ENCODE peak calls at places on chromosome 12, in five cellular contexts. One of them, this sample, is unnamed.

GRCh38 chr12:32003654-32004053 is 44.4 kb downstream of the RESF1 start:
- DNase-seq in uterus: no peak
- DNase-seq in body of pancreas: no peak
- DNase-seq in anterior cingulate cortex: no peak
- DNase-seq in CD8-positive, alpha-beta T cell: no peak
- DNase-seq in this sample: no peak

GRCh38 chr12:109544955-109545531 is 28.3 kb downstream of the MMAB start:
- DNase-seq in uterus: no peak
- DNase-seq in body of pancreas: no peak
- DNase-seq in anterior cingulate cortex: no peak
- DNase-seq in CD8-positive, alpha-beta T cell: no peak
- DNase-seq in this sample: peak

GRCh38 chr12:2811791-2812190 is 677 bp upstream of the ITFG2 start:
- DNase-seq in uterus: no peak
- DNase-seq in body of pancreas: no peak
- DNase-seq in anterior cingulate cortex: no peak
- DNase-seq in CD8-positive, alpha-beta T cell: no peak
- DNase-seq in this sample: no peak

GRCh38 chr12:94616217-94616729 is 34.1 kb downstream of the TMCC3 start:
- DNase-seq in uterus: no peak
- DNase-seq in body of pancreas: no peak
- DNase-seq in anterior cingulate cortex: peak
- DNase-seq in CD8-positive, alpha-beta T cell: no peak
- DNase-seq in this sample: no peak

GRCh38 chr12:103676863-103677262 is 89.8 kb downstream of the STAB2 start:
- DNase-seq in uterus: no peak
- DNase-seq in body of pancreas: no peak
- DNase-seq in anterior cingulate cortex: no peak
- DNase-seq in CD8-positive, alpha-beta T cell: no peak
- DNase-seq in this sample: no peak

GRCh38 chr12:129762436-129762835 is 141.4 kb downstream of the TMEM132D start:
- DNase-seq in uterus: no peak
- DNase-seq in body of pancreas: no peak
- DNase-seq in anterior cingulate cortex: no peak
- DNase-seq in CD8-positive, alpha-beta T cell: no peak
- DNase-seq in this sample: no peak

GRCh38 chr12:93582351-93582750 is 9.9 kb downstream of the SOCS2 start:
- DNase-seq in uterus: no peak
- DNase-seq in body of pancreas: no peak
- DNase-seq in anterior cingulate cortex: no peak
- DNase-seq in CD8-positive, alpha-beta T cell: no peak
- DNase-seq in this sample: no peak

GRCh38 chr12:13008741-13009380 is 8.8 kb upstream of the HEBP1 start:
- DNase-seq in uterus: no peak
- DNase-seq in body of pancreas: no peak
- DNase-seq in anterior cingulate cortex: no peak
- DNase-seq in CD8-positive, alpha-beta T cell: no peak
- DNase-seq in this sample: no peak

GRCh38 chr12:94263905-94264655 is 115.7 kb downstream of the PLXNC1 start:
- DNase-seq in uterus: peak
- DNase-seq in body of pancreas: no peak
- DNase-seq in anterior cingulate cortex: no peak
- DNase-seq in CD8-positive, alpha-beta T cell: no peak
- DNase-seq in this sample: no peak

GRCh38 chr12:96427269-96427729 is 27.1 kb upstream of the CDK17 start:
- DNase-seq in uterus: peak
- DNase-seq in body of pancreas: peak
- DNase-seq in anterior cingulate cortex: no peak
- DNase-seq in CD8-positive, alpha-beta T cell: no peak
- DNase-seq in this sample: no peak